ENCODE peak calls at places on chromosomes 11 and 22, in seven cellular contexts. T, H, L, S, U, O and Y are unnamed samples.

GRCh38 chr22:35345808-35346505 is 34.9 kb upstream of the HMOX1 start:
- DNase-seq in U (no peak), L (no peak), S (no peak), O (no peak), H (no peak), T (no peak), Y (no peak)

GRCh38 chr22:37764622-37765021 is 43.1 kb upstream of the GCAT start:
- DNase-seq in O (no peak), T (no peak), S (no peak), U (no peak), L (no peak), H (no peak), Y (no peak)

GRCh38 chr11:128029219-128029722 is 558.1 kb downstream of the ETS1 start:
- DNase-seq in T (no peak), U (no peak), O (peak), S (no peak), L (no peak), H (no peak), Y (no peak)

GRCh38 chr11:46112961-46113617 is 8.2 kb downstream of the PHF21A start:
- DNase-seq in S (peak), L (peak), U (no peak), T (no peak), O (peak), H (peak), Y (peak)

GRCh38 chr11:111691731-111692130 is 74.5 kb downstream of the PPP2R1B start:
- DNase-seq in T (no peak), U (no peak), O (no peak), L (no peak), H (no peak), S (peak), Y (no peak)

GRCh38 chr11:74112877-74113276 is 57.9 kb downstream of the C2CD3 start:
- DNase-seq in L (no peak), U (no peak), T (no peak), H (no peak), S (no peak), O (no peak), Y (no peak)

GRCh38 chr22:47030143-47030641 is 267.7 kb downstream of the TBC1D22A start:
- DNase-seq in T (no peak), L (no peak), H (no peak), U (no peak), O (no peak), S (no peak), Y (no peak)

GRCh38 chr22:45997077-45997774 is 20.3 kb upstream of the WNT7B start:
- DNase-seq in O (no peak), U (no peak), S (no peak), T (no peak), L (peak), H (no peak), Y (no peak)

GRCh38 chr11:60169264-60169915 is 13.5 kb downstream of the MS4A6A start:
- DNase-seq in S (peak), L (no peak), T (peak), U (no peak), H (peak), O (no peak), Y (peak)

GRCh38 chr11:84824624-84825023 is 802.5 kb downstream of the DLG2 start:
- DNase-seq in L (no peak), T (no peak), S (no peak), O (no peak), U (no peak), H (no peak), Y (peak)

GRCh38 chr11:94803491-94803890 is 35.3 kb downstream of the AMOTL1 start:
- DNase-seq in S (no peak), L (no peak), T (no peak), U (no peak), O (no peak), H (no peak), Y (no peak)

GRCh38 chr22:29623059-29623458 is 19.6 kb downstream of the NF2 start:
- DNase-seq in O (no peak), S (no peak), L (no peak), T (no peak), H (no peak), U (no peak), Y (no peak)

GRCh38 chr22:41048791-41049717 is 43.3 kb upstream of the EP300 start:
- DNase-seq in U (no peak), S (peak), O (peak), H (no peak), L (peak), T (peak), Y (peak)

GRCh38 chr11:28697920-28698827 is 590.0 kb downstream of the METTL15 start:
- DNase-seq in T (peak), L (peak), O (peak), U (no peak), H (peak), S (peak), Y (peak)

GRCh38 chr11:7077101-7077500 is 11.7 kb upstream of the RBMXL2 start:
- DNase-seq in T (peak), H (no peak), L (peak), S (no peak), U (no peak), O (no peak), Y (peak)

GRCh38 chr11:70538641-70539359 is 140.5 kb downstream of the CTTN start:
- DNase-seq in S (no peak), H (no peak), O (peak), L (no peak), T (no peak), U (no peak), Y (no peak)

GRCh38 chr11:119380160-119380815 is 1.2 kb downstream of the USP2 start:
- DNase-seq in U (no peak), H (no peak), S (peak), L (no peak), T (no peak), O (peak), Y (no peak)

GRCh38 chr11:64694026-64694755 is 28.8 kb downstream of the NRXN2 start:
- DNase-seq in U (no peak), H (no peak), O (peak), L (no peak), T (no peak), S (no peak), Y (no peak)

GRCh38 chr22:30650508-30651116 is 15.0 kb downstream of the SLC35E4 start:
- DNase-seq in U (no peak), O (no peak), H (no peak), T (no peak), L (no peak), S (no peak), Y (no peak)

GRCh38 chr11:100612766-100613165 is 74.3 kb upstream of the ARHGAP42 start:
- DNase-seq in O (no peak), S (no peak), U (peak), L (no peak), T (no peak), H (no peak), Y (no peak)

GRCh38 chr22:36021649-36022048 is 7.0 kb downstream of the RBFOX2 start:
- DNase-seq in T (no peak), O (no peak), H (no peak), S (no peak), L (no peak), U (no peak), Y (no peak)

GRCh38 chr11:82547163-82547560 is 186.5 kb downstream of the FAM181B start:
- DNase-seq in H (no peak), O (no peak), U (no peak), L (no peak), S (no peak), T (no peak), Y (no peak)

GRCh38 chr22:31075961-31076360 is 5.2 kb upstream of the SMTN start:
- DNase-seq in O (no peak), H (no peak), T (no peak), S (no peak), L (no peak), U (no peak), Y (no peak)

GRCh38 chr11:17760102-17761029 is 25.8 kb downstream of the KCNC1 start:
- DNase-seq in S (peak), O (peak), T (peak), U (peak), H (peak), L (peak), Y (peak)

GRCh38 chr22:41779889-41780505 is 20.5 kb upstream of the CCDC134 start:
- DNase-seq in S (no peak), H (no peak), L (no peak), U (no peak), T (no peak), O (no peak), Y (no peak)

GRCh38 chr11:60887531-60887930 is 18.9 kb downstream of the PRPF19 start:
- DNase-seq in T (peak), O (peak), L (peak), U (no peak), H (peak), S (peak), Y (peak)

GRCh38 chr22:40463017-40463631 is 92.7 kb downstream of the SGSM3 start:
- DNase-seq in H (no peak), U (peak), O (no peak), L (no peak), S (no peak), T (no peak), Y (no peak)

GRCh38 chr11:28566643-28567042 is 458.5 kb downstream of the METTL15 start:
- DNase-seq in L (peak), U (no peak), O (peak), T (peak), H (peak), S (no peak), Y (no peak)

GRCh38 chr11:71542856-71543743 is 5.1 kb upstream of the KRTAP5-9 start:
- DNase-seq in H (no peak), T (no peak), U (peak), O (peak), L (no peak), S (no peak), Y (no peak)
- TF ChIP-seq JUND in H (peak), T (no peak), U (no peak), O (no peak), L (no peak), S (no peak), Y (no peak)

GRCh38 chr11:35932121-35932520 is 11.7 kb upstream of the LDLRAD3 start:
- DNase-seq in O (no peak), L (no peak), S (no peak), H (no peak), U (no peak), T (no peak), Y (no peak)
- TF ChIP-seq JUND in O (no peak), L (no peak), S (no peak), H (no peak), U (no peak), T (no peak), Y (no peak)

DNA sequence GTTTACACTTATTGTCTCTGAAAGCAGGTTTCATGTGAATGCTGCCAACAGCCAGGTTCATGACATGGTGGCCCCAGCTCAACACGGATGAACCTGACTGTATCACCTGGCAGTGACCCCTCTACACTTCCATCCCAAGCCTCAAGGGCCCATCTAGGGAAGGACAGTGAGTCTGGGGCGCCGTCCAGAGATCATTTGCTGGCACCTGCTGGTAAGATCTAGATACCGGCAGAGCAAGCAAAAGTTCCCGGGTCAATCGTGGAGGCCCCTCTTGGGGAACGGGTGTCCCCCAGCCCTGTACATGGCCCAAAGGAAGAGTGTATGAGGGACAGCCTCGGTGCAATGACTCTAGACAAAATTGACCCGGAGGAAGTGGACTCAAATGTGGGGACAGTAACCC is 34.7 kb upstream of the TH start:
- DNase-seq in O (no peak), L (no peak), U (no peak), S (no peak), H (no peak), T (peak), Y (no peak)
- TF ChIP-seq JUND in O (no peak), L (no peak), U (no peak), S (no peak), H (no peak), T (no peak), Y (no peak)

GRCh38 chr11:38160433-38160832 is 1562.4 kb upstream of the RAG2 start:
- DNase-seq in T (no peak), O (no peak), H (no peak), S (no peak), U (no peak), L (no peak), Y (no peak)
- TF ChIP-seq JUND in T (no peak), O (no peak), H (no peak), S (no peak), U (no peak), L (no peak), Y (no peak)